ENCODE peak calls at places on chromosomes 13 and 19, in seven cellular contexts. One of them, this sample, is unnamed.

GRCh38 chr13:76014618-76015315 is 378.6 kb downstream of the LMO7 start:
- DNase-seq in spleen: no peak
- DNase-seq in non-pigmented ciliary epithelial cell: peak; percentile 64
- DNase-seq in stimulated activated CD4-positive, alpha-beta T cell treated with anti-CD3 and anti-CD28 coated beads, Interleukin-1b, Interleukin-23, amount 100 ng/mL, for 1 hour: no peak
- DNase-seq in nephron progenitor cell: peak; percentile 9
- DNase-seq in anterior cingulate cortex: no peak
- DNase-seq in amniotic epithelial cell: peak; percentile 88
- DNase-seq in this sample: no peak

GRCh38 chr13:26036383-26036782 is 15.4 kb downstream of the SHISA2 start:
- DNase-seq in stimulated activated CD4-positive, alpha-beta T cell treated with anti-CD3 and anti-CD28 coated beads, Interleukin-1b, Interleukin-23, amount 100 ng/mL, for 1 hour: no peak
- DNase-seq in non-pigmented ciliary epithelial cell: no peak
- DNase-seq in amniotic epithelial cell: no peak
- DNase-seq in spleen: no peak
- DNase-seq in anterior cingulate cortex: no peak
- DNase-seq in nephron progenitor cell: no peak
- DNase-seq in this sample: no peak

GRCh38 chr19:17605761-17606745 is 50.6 kb downstream of the COLGALT1 start:
- DNase-seq in anterior cingulate cortex: peak; percentile 77
- DNase-seq in nephron progenitor cell: peak; percentile 90
- DNase-seq in non-pigmented ciliary epithelial cell: peak; percentile 11
- DNase-seq in stimulated activated CD4-positive, alpha-beta T cell treated with anti-CD3 and anti-CD28 coated beads, Interleukin-1b, Interleukin-23, amount 100 ng/mL, for 1 hour: peak; percentile 62
- DNase-seq in spleen: peak; percentile 94
- DNase-seq in amniotic epithelial cell: peak; percentile 62
- DNase-seq in this sample: no peak

GRCh38 chr19:55253264-55253663 is 5.6 kb downstream of the PPP6R1 start:
- DNase-seq in nephron progenitor cell: no peak
- DNase-seq in anterior cingulate cortex: no peak
- DNase-seq in spleen: peak; percentile 75
- DNase-seq in non-pigmented ciliary epithelial cell: no peak
- DNase-seq in amniotic epithelial cell: no peak
- DNase-seq in stimulated activated CD4-positive, alpha-beta T cell treated with anti-CD3 and anti-CD28 coated beads, Interleukin-1b, Interleukin-23, amount 100 ng/mL, for 1 hour: no peak
- DNase-seq in this sample: no peak

GRCh38 chr13:74554581-74555290 is 420.5 kb upstream of the KLF12 start:
- DNase-seq in stimulated activated CD4-positive, alpha-beta T cell treated with anti-CD3 and anti-CD28 coated beads, Interleukin-1b, Interleukin-23, amount 100 ng/mL, for 1 hour: no peak
- DNase-seq in non-pigmented ciliary epithelial cell: no peak
- DNase-seq in anterior cingulate cortex: no peak
- DNase-seq in spleen: no peak
- DNase-seq in nephron progenitor cell: no peak
- DNase-seq in amniotic epithelial cell: no peak
- DNase-seq in this sample: no peak

GRCh38 chr19:44718441-44719261 is 19.7 kb downstream of the CEACAM16 start:
- DNase-seq in non-pigmented ciliary epithelial cell: no peak
- DNase-seq in amniotic epithelial cell: peak; percentile 73
- DNase-seq in nephron progenitor cell: peak; percentile 31
- DNase-seq in anterior cingulate cortex: no peak
- DNase-seq in stimulated activated CD4-positive, alpha-beta T cell treated with anti-CD3 and anti-CD28 coated beads, Interleukin-1b, Interleukin-23, amount 100 ng/mL, for 1 hour: no peak
- DNase-seq in spleen: no peak
- DNase-seq in this sample: no peak

GRCh38 chr19:57706346-57706745 is 2.7 kb downstream of the ZNF154 start:
- DNase-seq in stimulated activated CD4-positive, alpha-beta T cell treated with anti-CD3 and anti-CD28 coated beads, Interleukin-1b, Interleukin-23, amount 100 ng/mL, for 1 hour: no peak
- DNase-seq in non-pigmented ciliary epithelial cell: no peak
- DNase-seq in anterior cingulate cortex: no peak
- DNase-seq in amniotic epithelial cell: no peak
- DNase-seq in spleen: no peak
- DNase-seq in nephron progenitor cell: no peak
- DNase-seq in this sample: no peak

GRCh38 chr19:47598407-47599349 is 10.3 kb upstream of the BICRA start:
- DNase-seq in nephron progenitor cell: no peak
- DNase-seq in stimulated activated CD4-positive, alpha-beta T cell treated with anti-CD3 and anti-CD28 coated beads, Interleukin-1b, Interleukin-23, amount 100 ng/mL, for 1 hour: no peak
- DNase-seq in non-pigmented ciliary epithelial cell: peak; percentile 86
- DNase-seq in amniotic epithelial cell: peak; percentile 97
- DNase-seq in anterior cingulate cortex: no peak
- DNase-seq in spleen: no peak
- DNase-seq in this sample: peak; percentile 87

GRCh38 chr19:12222980-12223630 is 60.2 kb downstream of the ZNF136 start:
- DNase-seq in amniotic epithelial cell: no peak
- DNase-seq in anterior cingulate cortex: no peak
- DNase-seq in spleen: no peak
- DNase-seq in non-pigmented ciliary epithelial cell: no peak
- DNase-seq in nephron progenitor cell: no peak
- DNase-seq in stimulated activated CD4-positive, alpha-beta T cell treated with anti-CD3 and anti-CD28 coated beads, Interleukin-1b, Interleukin-23, amount 100 ng/mL, for 1 hour: no peak
- DNase-seq in this sample: no peak

GRCh38 chr19:35206379-35206778 is 22.2 kb downstream of the FAM187B start:
- DNase-seq in stimulated activated CD4-positive, alpha-beta T cell treated with anti-CD3 and anti-CD28 coated beads, Interleukin-1b, Interleukin-23, amount 100 ng/mL, for 1 hour: no peak
- DNase-seq in non-pigmented ciliary epithelial cell: no peak
- DNase-seq in nephron progenitor cell: no peak
- DNase-seq in amniotic epithelial cell: no peak
- DNase-seq in spleen: no peak
- DNase-seq in anterior cingulate cortex: no peak
- DNase-seq in this sample: no peak

GRCh38 chr13:30123575-30123974 is 183.8 kb downstream of the KATNAL1 start:
- DNase-seq in stimulated activated CD4-positive, alpha-beta T cell treated with anti-CD3 and anti-CD28 coated beads, Interleukin-1b, Interleukin-23, amount 100 ng/mL, for 1 hour: no peak
- DNase-seq in nephron progenitor cell: no peak
- DNase-seq in amniotic epithelial cell: no peak
- DNase-seq in non-pigmented ciliary epithelial cell: no peak
- DNase-seq in spleen: no peak
- DNase-seq in anterior cingulate cortex: no peak
- DNase-seq in this sample: no peak

GRCh38 chr19:30626567-30626966 is 254.4 kb downstream of the ZNF536 start:
- DNase-seq in non-pigmented ciliary epithelial cell: no peak
- DNase-seq in amniotic epithelial cell: no peak
- DNase-seq in stimulated activated CD4-positive, alpha-beta T cell treated with anti-CD3 and anti-CD28 coated beads, Interleukin-1b, Interleukin-23, amount 100 ng/mL, for 1 hour: no peak
- DNase-seq in anterior cingulate cortex: no peak
- DNase-seq in spleen: no peak
- DNase-seq in nephron progenitor cell: no peak
- DNase-seq in this sample: no peak

GRCh38 chr13:102369303-102369702 is 32.5 kb downstream of the FGF14 start:
- DNase-seq in stimulated activated CD4-positive, alpha-beta T cell treated with anti-CD3 and anti-CD28 coated beads, Interleukin-1b, Interleukin-23, amount 100 ng/mL, for 1 hour: no peak
- DNase-seq in anterior cingulate cortex: no peak
- DNase-seq in nephron progenitor cell: no peak
- DNase-seq in amniotic epithelial cell: no peak
- DNase-seq in spleen: no peak
- DNase-seq in non-pigmented ciliary epithelial cell: no peak
- DNase-seq in this sample: no peak

GRCh38 chr13:27263438-27263837 is 7.2 kb upstream of the RASL11A start:
- DNase-seq in nephron progenitor cell: no peak
- DNase-seq in anterior cingulate cortex: no peak
- DNase-seq in non-pigmented ciliary epithelial cell: no peak
- DNase-seq in spleen: no peak
- DNase-seq in stimulated activated CD4-positive, alpha-beta T cell treated with anti-CD3 and anti-CD28 coated beads, Interleukin-1b, Interleukin-23, amount 100 ng/mL, for 1 hour: no peak
- DNase-seq in amniotic epithelial cell: no peak
- DNase-seq in this sample: no peak

GRCh38 chr19:38070573-38070972 is 153.4 kb downstream of the DPF1 start:
- DNase-seq in nephron progenitor cell: no peak
- DNase-seq in anterior cingulate cortex: no peak
- DNase-seq in stimulated activated CD4-positive, alpha-beta T cell treated with anti-CD3 and anti-CD28 coated beads, Interleukin-1b, Interleukin-23, amount 100 ng/mL, for 1 hour: no peak
- DNase-seq in spleen: no peak
- DNase-seq in amniotic epithelial cell: peak; percentile 65
- DNase-seq in non-pigmented ciliary epithelial cell: peak; percentile 47
- DNase-seq in this sample: no peak

GRCh38 chr13:108915634-108916497 is 286.5 kb downstream of the MYO16 start:
- DNase-seq in amniotic epithelial cell: peak; percentile 99
- DNase-seq in stimulated activated CD4-positive, alpha-beta T cell treated with anti-CD3 and anti-CD28 coated beads, Interleukin-1b, Interleukin-23, amount 100 ng/mL, for 1 hour: peak; percentile 45
- DNase-seq in nephron progenitor cell: peak; percentile 18
- DNase-seq in non-pigmented ciliary epithelial cell: peak; percentile 84
- DNase-seq in spleen: peak; percentile 85
- DNase-seq in anterior cingulate cortex: peak; percentile 11
- DNase-seq in this sample: no peak

GRCh38 chr13:79680485-79680884 is 199.5 kb downstream of the NDFIP2 start:
- DNase-seq in amniotic epithelial cell: no peak
- DNase-seq in nephron progenitor cell: no peak
- DNase-seq in stimulated activated CD4-positive, alpha-beta T cell treated with anti-CD3 and anti-CD28 coated beads, Interleukin-1b, Interleukin-23, amount 100 ng/mL, for 1 hour: no peak
- DNase-seq in spleen: no peak
- DNase-seq in non-pigmented ciliary epithelial cell: no peak
- DNase-seq in anterior cingulate cortex: no peak
- DNase-seq in this sample: no peak

GRCh38 chr19:42409477-42409876 is 17.7 kb downstream of the LIPE start:
- DNase-seq in non-pigmented ciliary epithelial cell: no peak
- DNase-seq in anterior cingulate cortex: no peak
- DNase-seq in nephron progenitor cell: no peak
- DNase-seq in amniotic epithelial cell: no peak
- DNase-seq in spleen: no peak
- DNase-seq in stimulated activated CD4-positive, alpha-beta T cell treated with anti-CD3 and anti-CD28 coated beads, Interleukin-1b, Interleukin-23, amount 100 ng/mL, for 1 hour: no peak
- DNase-seq in this sample: no peak

GRCh38 chr19:45657520-45658163 is 10.4 kb upstream of the GIPR start:
- DNase-seq in amniotic epithelial cell: peak; percentile 12
- DNase-seq in stimulated activated CD4-positive, alpha-beta T cell treated with anti-CD3 and anti-CD28 coated beads, Interleukin-1b, Interleukin-23, amount 100 ng/mL, for 1 hour: no peak
- DNase-seq in nephron progenitor cell: no peak
- DNase-seq in anterior cingulate cortex: no peak
- DNase-seq in spleen: no peak
- DNase-seq in non-pigmented ciliary epithelial cell: no peak
- DNase-seq in this sample: no peak

GRCh38 chr13:43307921-43308433 is 284.6 kb downstream of the DNAJC15 start:
- DNase-seq in spleen: no peak
- DNase-seq in nephron progenitor cell: peak; percentile 37
- DNase-seq in stimulated activated CD4-positive, alpha-beta T cell treated with anti-CD3 and anti-CD28 coated beads, Interleukin-1b, Interleukin-23, amount 100 ng/mL, for 1 hour: no peak
- DNase-seq in anterior cingulate cortex: no peak
- DNase-seq in non-pigmented ciliary epithelial cell: peak; percentile 71
- DNase-seq in amniotic epithelial cell: peak; percentile 98
- DNase-seq in this sample: no peak

GRCh38 chr19:16039545-16039944 is 36.8 kb upstream of the TPM4 start:
- DNase-seq in stimulated activated CD4-positive, alpha-beta T cell treated with anti-CD3 and anti-CD28 coated beads, Interleukin-1b, Interleukin-23, amount 100 ng/mL, for 1 hour: no peak
- DNase-seq in anterior cingulate cortex: no peak
- DNase-seq in amniotic epithelial cell: no peak
- DNase-seq in non-pigmented ciliary epithelial cell: no peak
- DNase-seq in spleen: no peak
- DNase-seq in nephron progenitor cell: no peak
- DNase-seq in this sample: no peak

GRCh38 chr19:44747739-44748425 is 626 bp upstream of the BCL3 start:
- DNase-seq in spleen: peak; percentile 91
- DNase-seq in stimulated activated CD4-positive, alpha-beta T cell treated with anti-CD3 and anti-CD28 coated beads, Interleukin-1b, Interleukin-23, amount 100 ng/mL, for 1 hour: no peak
- DNase-seq in nephron progenitor cell: no peak
- DNase-seq in anterior cingulate cortex: peak; percentile 37
- DNase-seq in amniotic epithelial cell: peak; percentile 74
- DNase-seq in non-pigmented ciliary epithelial cell: no peak
- DNase-seq in this sample: no peak

GRCh38 chr13:67549331-67549730 is 319.2 kb upstream of the PCDH9 start:
- DNase-seq in spleen: no peak
- DNase-seq in non-pigmented ciliary epithelial cell: peak; percentile 92
- DNase-seq in nephron progenitor cell: no peak
- DNase-seq in anterior cingulate cortex: no peak
- DNase-seq in amniotic epithelial cell: peak; percentile 96
- DNase-seq in stimulated activated CD4-positive, alpha-beta T cell treated with anti-CD3 and anti-CD28 coated beads, Interleukin-1b, Interleukin-23, amount 100 ng/mL, for 1 hour: no peak
- DNase-seq in this sample: no peak

GRCh38 chr19:49335071-49335783 is at the start of gene CD37:
- DNase-seq in amniotic epithelial cell: no peak
- DNase-seq in non-pigmented ciliary epithelial cell: no peak
- DNase-seq in spleen: peak; percentile 90
- DNase-seq in nephron progenitor cell: no peak
- DNase-seq in anterior cingulate cortex: no peak
- DNase-seq in stimulated activated CD4-positive, alpha-beta T cell treated with anti-CD3 and anti-CD28 coated beads, Interleukin-1b, Interleukin-23, amount 100 ng/mL, for 1 hour: peak; percentile 18
- DNase-seq in this sample: no peak

GRCh38 chr13:49690133-49690989 is 925 bp downstream of the EBPL start:
- DNase-seq in nephron progenitor cell: no peak
- DNase-seq in amniotic epithelial cell: peak; percentile 88
- DNase-seq in non-pigmented ciliary epithelial cell: no peak
- DNase-seq in anterior cingulate cortex: no peak
- DNase-seq in spleen: no peak
- DNase-seq in stimulated activated CD4-positive, alpha-beta T cell treated with anti-CD3 and anti-CD28 coated beads, Interleukin-1b, Interleukin-23, amount 100 ng/mL, for 1 hour: no peak
- DNase-seq in this sample: no peak

GRCh38 chr13:101326710-101327109 is 89.6 kb downstream of the NALCN start:
- DNase-seq in nephron progenitor cell: no peak
- DNase-seq in spleen: no peak
- DNase-seq in stimulated activated CD4-positive, alpha-beta T cell treated with anti-CD3 and anti-CD28 coated beads, Interleukin-1b, Interleukin-23, amount 100 ng/mL, for 1 hour: no peak
- DNase-seq in amniotic epithelial cell: no peak
- DNase-seq in anterior cingulate cortex: no peak
- DNase-seq in non-pigmented ciliary epithelial cell: no peak
- DNase-seq in this sample: no peak

GRCh38 chr13:70798385-70798784 is 690.1 kb upstream of the KLHL1 start:
- DNase-seq in spleen: no peak
- DNase-seq in anterior cingulate cortex: no peak
- DNase-seq in non-pigmented ciliary epithelial cell: no peak
- DNase-seq in nephron progenitor cell: no peak
- DNase-seq in amniotic epithelial cell: no peak
- DNase-seq in stimulated activated CD4-positive, alpha-beta T cell treated with anti-CD3 and anti-CD28 coated beads, Interleukin-1b, Interleukin-23, amount 100 ng/mL, for 1 hour: no peak
- DNase-seq in this sample: no peak

GRCh38 chr13:58950911-58951310 is 1212.8 kb downstream of the DIAPH3 start:
- DNase-seq in stimulated activated CD4-positive, alpha-beta T cell treated with anti-CD3 and anti-CD28 coated beads, Interleukin-1b, Interleukin-23, amount 100 ng/mL, for 1 hour: no peak
- DNase-seq in non-pigmented ciliary epithelial cell: no peak
- DNase-seq in amniotic epithelial cell: no peak
- DNase-seq in spleen: no peak
- DNase-seq in anterior cingulate cortex: no peak
- DNase-seq in nephron progenitor cell: no peak
- DNase-seq in this sample: no peak

GRCh38 chr19:10618846-10619245 is 6.5 kb upstream of the SLC44A2 start:
- DNase-seq in nephron progenitor cell: no peak
- DNase-seq in amniotic epithelial cell: no peak
- DNase-seq in stimulated activated CD4-positive, alpha-beta T cell treated with anti-CD3 and anti-CD28 coated beads, Interleukin-1b, Interleukin-23, amount 100 ng/mL, for 1 hour: no peak
- DNase-seq in non-pigmented ciliary epithelial cell: no peak
- DNase-seq in spleen: no peak
- DNase-seq in anterior cingulate cortex: no peak
- DNase-seq in this sample: no peak

GRCh38 chr13:113935523-113935922 is 38.4 kb downstream of the C13orf46 start:
- DNase-seq in amniotic epithelial cell: no peak
- DNase-seq in spleen: no peak
- DNase-seq in nephron progenitor cell: no peak
- DNase-seq in stimulated activated CD4-positive, alpha-beta T cell treated with anti-CD3 and anti-CD28 coated beads, Interleukin-1b, Interleukin-23, amount 100 ng/mL, for 1 hour: no peak
- DNase-seq in non-pigmented ciliary epithelial cell: no peak
- DNase-seq in anterior cingulate cortex: no peak
- DNase-seq in this sample: no peak

GRCh38 chr13:49444517-49445395 is 682 bp downstream of the SETDB2 start:
- DNase-seq in nephron progenitor cell: no peak
- DNase-seq in stimulated activated CD4-positive, alpha-beta T cell treated with anti-CD3 and anti-CD28 coated beads, Interleukin-1b, Interleukin-23, amount 100 ng/mL, for 1 hour: no peak
- DNase-seq in spleen: no peak
- DNase-seq in non-pigmented ciliary epithelial cell: no peak
- DNase-seq in anterior cingulate cortex: peak; percentile 23
- DNase-seq in amniotic epithelial cell: peak; percentile 69
- DNase-seq in this sample: no peak

GRCh38 chr13:114115796-114116195 is 16.6 kb downstream of the RASA3 start:
- DNase-seq in nephron progenitor cell: no peak
- DNase-seq in spleen: peak; percentile 69
- DNase-seq in anterior cingulate cortex: no peak
- DNase-seq in amniotic epithelial cell: no peak
- DNase-seq in stimulated activated CD4-positive, alpha-beta T cell treated with anti-CD3 and anti-CD28 coated beads, Interleukin-1b, Interleukin-23, amount 100 ng/mL, for 1 hour: no peak
- DNase-seq in non-pigmented ciliary epithelial cell: no peak
- DNase-seq in this sample: no peak

GRCh38 chr19:43464089-43464775 is 1.2 kb downstream of the LYPD3 start:
- DNase-seq in non-pigmented ciliary epithelial cell: no peak
- DNase-seq in stimulated activated CD4-positive, alpha-beta T cell treated with anti-CD3 and anti-CD28 coated beads, Interleukin-1b, Interleukin-23, amount 100 ng/mL, for 1 hour: peak; percentile 67
- DNase-seq in amniotic epithelial cell: no peak
- DNase-seq in anterior cingulate cortex: peak; percentile 78
- DNase-seq in nephron progenitor cell: peak; percentile 79
- DNase-seq in spleen: peak; percentile 93
- DNase-seq in this sample: no peak

GRCh38 chr19:17526922-17527321 is 15.5 kb downstream of the PGLS start:
- DNase-seq in spleen: peak; percentile 93
- DNase-seq in amniotic epithelial cell: no peak
- DNase-seq in anterior cingulate cortex: no peak
- DNase-seq in nephron progenitor cell: no peak
- DNase-seq in non-pigmented ciliary epithelial cell: no peak
- DNase-seq in stimulated activated CD4-positive, alpha-beta T cell treated with anti-CD3 and anti-CD28 coated beads, Interleukin-1b, Interleukin-23, amount 100 ng/mL, for 1 hour: no peak
- DNase-seq in this sample: no peak

This sample was measured in AG04449.